ENCODE peak calls at places on chromosomes 4 and X, in nine cellular contexts. N is H9, L is heart left ventricle, Y is WTC11, D is GM12865, G is mucosa of descending colon, E is tibial artery, Q is AG04450, B is neural crest cell. O is an unnamed sample.

GRCh38 chrX:101550825-101551767 is 749 bp downstream of the ARMCX1 start:
- DNase-seq in B (peak), N (peak), D (no peak), Y (peak), L (peak), Q (no peak), G (peak), E (peak), O (no peak)

GRCh38 chrX:47209508-47210238 is 8.8 kb upstream of the CDK16 start:
- DNase-seq in D (no peak), Y (no peak), Q (no peak), E (no peak), L (peak), B (no peak), G (no peak), N (no peak), O (no peak)

GRCh38 chrX:133640161-133641015 is 225.1 kb upstream of the GPC4 start:
- DNase-seq in D (no peak), Y (no peak), L (no peak), B (no peak), Q (no peak), E (no peak), G (no peak), N (peak), O (no peak)

GRCh38 chr4:82754546-82755165 is 43.9 kb downstream of the SCD5 start:
- DNase-seq in Q (no peak), N (no peak), D (no peak), E (no peak), G (no peak), B (no peak), Y (no peak), L (no peak), O (no peak)

GRCh38 chrX:130094712-130095111 is 15.6 kb downstream of the ELF4 start:
- DNase-seq in L (no peak), D (no peak), N (no peak), Q (no peak), E (no peak), G (no peak), Y (no peak), B (no peak), O (no peak)

GRCh38 chrX:102835504-102836146 is 101.4 kb upstream of the RAB40AL start:
- DNase-seq in Y (peak), L (no peak), B (no peak), N (peak), G (no peak), E (no peak), D (peak), Q (no peak), O (no peak)

GRCh38 chrX:71253253-71254091 is 468 bp downstream of the ZMYM3 start:
- DNase-seq in Q (no peak), N (peak), E (no peak), D (peak), G (peak), B (peak), Y (peak), L (peak), O (no peak)

GRCh38 chrX:12223650-12224049 is 85.4 kb downstream of the FRMPD4 start:
- DNase-seq in Y (no peak), N (no peak), G (no peak), E (no peak), Q (no peak), D (no peak), B (no peak), L (no peak), O (no peak)

GRCh38 chrX:39898147-39898546 is 199.6 kb downstream of the BCOR start:
- DNase-seq in E (no peak), N (no peak), B (no peak), Y (no peak), L (no peak), Q (no peak), G (no peak), D (no peak), O (no peak)

GRCh38 chr4:40333921-40334352 is 1.2 kb upstream of the CHRNA9 start:
- DNase-seq in N (no peak), Y (no peak), D (no peak), B (no peak), L (no peak), G (no peak), Q (peak), E (no peak), O (peak)

GRCh38 chrX:40174594-40175415 is 77.0 kb upstream of the BCOR start:
- DNase-seq in Q (no peak), L (peak), D (peak), N (peak), G (peak), Y (peak), E (peak), B (peak), O (no peak)

GRCh38 chr4:36003051-36003450 is 241.3 kb downstream of the ARAP2 start:
- DNase-seq in L (no peak), D (no peak), B (no peak), Y (no peak), N (no peak), E (no peak), G (no peak), Q (no peak), O (no peak)

GRCh38 chrX:118182050-118182449 is 65.4 kb upstream of the KLHL13 start:
- DNase-seq in G (no peak), E (no peak), B (no peak), D (no peak), N (no peak), Q (no peak), Y (no peak), L (no peak), O (no peak)

GRCh38 chrX:24081661-24082154 is 27.0 kb downstream of the EIF2S3 start:
- DNase-seq in Q (no peak), N (peak), Y (peak), B (peak), L (peak), G (peak), E (peak), D (peak), O (no peak)

GRCh38 chr4:69849297-69849696 is 10.6 kb downstream of the SULT1E1 start:
- DNase-seq in G (no peak), Y (no peak), B (no peak), Q (no peak), D (no peak), N (no peak), L (no peak), E (no peak), O (no peak)

GRCh38 chr4:73187325-73187724 is 71.3 kb downstream of the ANKRD17 start:
- DNase-seq in E (no peak), B (no peak), D (no peak), G (no peak), Q (no peak), L (no peak), Y (no peak), N (no peak), O (no peak)

GRCh38 chr4:178198691-178199090 is 756.5 kb upstream of the AGA start:
- DNase-seq in E (no peak), N (no peak), Q (no peak), Y (no peak), G (no peak), L (no peak), B (no peak), D (no peak), O (no peak)

GRCh38 chrX:41332988-41333743 is 796 bp upstream of the DDX3X start:
- DNase-seq in Y (peak), E (peak), B (peak), D (peak), Q (no peak), G (peak), N (peak), L (peak), O (no peak)

GRCh38 chrX:110061138-110061537 is 58.2 kb downstream of the TMEM164 start:
- DNase-seq in Y (no peak), G (no peak), D (no peak), E (no peak), B (no peak), Q (no peak), N (no peak), L (no peak), O (no peak)

GRCh38 chr4:41932988-41933387 is 2.2 kb upstream of the TMEM33 start:
- DNase-seq in D (no peak), L (no peak), Y (no peak), Q (no peak), G (no peak), N (no peak), B (no peak), E (no peak), O (no peak)

GRCh38 chr4:152401424-152401823 is 134.5 kb downstream of the FBXW7 start:
- DNase-seq in Q (no peak), G (no peak), L (no peak), B (no peak), N (no peak), E (no peak), D (no peak), Y (no peak), O (no peak)
- TF ChIP-seq CTCF in Q (peak), G (no peak), L (no peak), B (peak), N (no peak), E (no peak), D (no peak), Y (no peak), O (no peak)

GRCh38 chr4:156596026-156596425 is 375.6 kb downstream of the PDGFC start:
- DNase-seq in E (no peak), L (no peak), G (no peak), D (no peak), B (no peak), Q (no peak), Y (no peak), N (no peak), O (no peak)

GRCh38 chr4:156594619-156595018 is 377.0 kb downstream of the PDGFC start:
- DNase-seq in L (peak), B (no peak), E (peak), Y (no peak), G (peak), D (no peak), Q (no peak), N (no peak), O (no peak)

GRCh38 chr4:156591679-156592078 is 379.9 kb downstream of the PDGFC start:
- DNase-seq in G (no peak), B (no peak), L (no peak), Y (no peak), D (no peak), E (no peak), Q (no peak), N (no peak), O (no peak)

GRCh38 chr4:156595041-156595440 is 376.6 kb downstream of the PDGFC start:
- DNase-seq in G (no peak), B (no peak), L (no peak), Q (no peak), D (no peak), Y (no peak), N (no peak), E (no peak), O (no peak)

GRCh38 chr4:156593464-156593863 is 378.1 kb downstream of the PDGFC start:
- DNase-seq in Y (no peak), B (no peak), L (no peak), D (no peak), E (no peak), Q (no peak), G (no peak), N (no peak), O (no peak)
- TF ChIP-seq CTCF in Y (no peak), B (no peak), L (no peak), D (no peak), E (no peak), Q (no peak), G (no peak), N (no peak), O (peak)

GRCh38 chr4:5409237-5409636 is 299.1 kb downstream of the EVC2 start:
- DNase-seq in G (no peak), N (no peak), D (no peak), Q (no peak), E (no peak), Y (no peak), L (no peak), B (no peak), O (no peak)

GRCh38 chr4:5412296-5412695 is 296.1 kb downstream of the EVC2 start:
- DNase-seq in Q (no peak), B (no peak), L (no peak), N (no peak), Y (no peak), G (no peak), D (no peak), E (no peak), O (no peak)

DNA sequence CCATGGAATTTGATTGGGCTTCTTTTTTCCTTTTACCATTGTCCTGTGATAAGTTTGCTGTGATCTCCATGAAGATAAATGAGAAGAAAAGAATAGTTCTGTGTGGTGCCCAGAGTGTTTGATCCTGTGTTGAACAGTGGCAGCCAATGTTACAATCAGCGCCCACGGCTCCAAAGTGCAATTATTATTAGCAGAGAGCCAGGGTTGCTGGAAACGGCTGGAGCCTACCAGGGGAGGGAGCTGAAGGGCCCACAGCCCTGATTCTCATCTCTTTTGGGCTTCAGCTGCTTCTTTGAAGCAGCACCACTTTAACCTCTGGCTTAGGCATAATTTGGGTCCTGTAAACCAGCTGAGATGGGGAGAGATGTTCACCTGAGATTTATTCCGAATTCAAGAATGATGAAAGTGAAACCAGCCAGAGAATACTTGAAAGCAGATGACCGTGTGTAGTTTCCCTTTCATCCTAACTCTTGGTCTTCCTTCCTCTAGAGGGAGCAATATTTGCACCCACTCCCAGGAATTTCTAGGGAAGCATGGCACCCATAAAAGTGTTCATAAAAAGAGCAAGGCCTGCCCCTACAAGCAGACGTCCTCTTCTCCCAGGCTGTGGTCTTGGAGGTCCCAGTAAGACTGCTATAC is 298.3 kb downstream of the EVC2 start:
- DNase-seq in Q (no peak), L (no peak), N (no peak), E (no peak), G (no peak), B (no peak), D (no peak), Y (no peak), O (no peak)
- TF ChIP-seq CTCF in Q (peak), L (no peak), N (peak), E (no peak), G (no peak), B (no peak), D (no peak), Y (no peak), O (no peak)

DNA sequence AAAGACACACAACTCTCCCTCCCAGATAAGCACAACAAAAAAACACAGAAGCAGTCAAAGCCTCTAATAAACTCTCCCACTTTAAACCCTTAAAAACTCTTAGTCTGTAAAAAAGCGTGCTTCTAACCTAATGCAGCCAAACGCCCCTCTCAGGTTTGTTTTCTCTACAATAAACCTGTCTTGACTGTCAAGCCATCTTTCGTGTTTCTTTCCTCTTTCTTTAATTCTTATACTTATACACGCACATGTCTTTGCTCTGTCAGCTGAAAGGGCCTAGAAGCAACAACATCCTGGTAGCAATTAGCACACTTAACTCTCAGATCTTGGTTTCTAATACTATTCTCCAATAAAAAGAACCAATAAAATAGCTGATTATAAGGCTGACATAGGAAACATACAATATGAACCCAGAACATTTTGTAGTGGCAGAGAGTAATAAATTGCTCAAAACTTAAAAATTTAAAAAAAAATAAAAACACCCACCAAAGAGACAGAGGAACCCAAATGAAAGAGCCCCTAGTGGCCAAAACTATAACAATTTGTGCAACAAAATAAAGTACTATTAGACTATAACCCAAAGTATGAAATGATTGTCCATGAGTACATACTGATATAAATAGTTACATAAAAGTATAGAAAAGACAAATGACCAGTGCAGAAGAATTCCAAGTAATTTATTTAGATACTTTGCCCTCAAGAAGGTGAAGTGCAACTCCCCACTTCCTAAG is 440.4 kb upstream of the ADGRL3 start:
- DNase-seq in G (no peak), B (no peak), Y (no peak), Q (no peak), D (no peak), N (no peak), L (no peak), E (no peak), O (no peak)
- TF ChIP-seq CTCF in G (no peak), B (peak), Y (no peak), Q (peak), D (no peak), N (peak), L (no peak), E (no peak), O (peak)

O was measured in BJ.